ENCODE peak calls at places on chromosomes 2 and 18, in nine cellular contexts. E, T, G, C, Z, N, X, A and Q are unnamed samples. For H3K36me3, the result is how much of the 10 kb centered on the place peaks cover.

GRCh38 chr2:30776831-30777652 is 30.2 kb downstream of the CAPN13 start:
- DNase-seq in E (peak), T (no peak), G (no peak), C (no peak), Z (no peak), N (no peak), X (peak), A (no peak), Q (no peak)

GRCh38 chr2:47785986-47786385 is 3.0 kb downstream of the MSH6 start:
- DNase-seq in E (no peak), T (no peak), G (no peak), C (no peak), Z (no peak), N (no peak), X (no peak), A (no peak), Q (no peak)

GRCh38 chr18:10201655-10202054 is 252.8 kb upstream of the APCDD1 start:
- DNase-seq in E (no peak), T (no peak), G (no peak), C (no peak), Z (no peak), N (no peak), X (no peak), A (no peak), Q (no peak)

GRCh38 chr2:36389081-36389480 is 33.5 kb downstream of the CRIM1 start:
- DNase-seq in E (no peak), T (no peak), G (peak), C (no peak), Z (no peak), N (no peak), X (no peak), A (no peak), Q (no peak)

GRCh38 chr2:227534714-227535113 is 62.8 kb downstream of the AGFG1 start:
- DNase-seq in E (no peak), T (peak), G (no peak), C (no peak), Z (no peak), N (no peak), X (no peak), A (no peak), Q (no peak)

GRCh38 chr2:191478754-191479679 is 198.9 kb upstream of the NABP1 start:
- DNase-seq in E (peak), T (no peak), G (peak), C (peak), Z (no peak), N (peak), X (peak), A (peak), Q (no peak)

GRCh38 chr2:237201461-237202287 is 116.0 kb downstream of the COPS8 start:
- DNase-seq in E (no peak), T (peak), G (peak), C (no peak), Z (no peak), N (peak), X (no peak), A (peak), Q (no peak)

GRCh38 chr2:9699139-9699823 is 68.5 kb upstream of the YWHAQ start:
- DNase-seq in E (no peak), T (no peak), G (peak), C (no peak), Z (no peak), N (no peak), X (no peak), A (no peak), Q (peak)

GRCh38 chr2:218396688-218397501 is 2.8 kb upstream of the CTDSP1 start:
- DNase-seq in E (peak), T (peak), G (peak), C (peak), Z (no peak), N (no peak), X (peak), A (peak), Q (peak)

GRCh38 chr18:58316400-58316942 is 272.4 kb downstream of the NEDD4L start:
- DNase-seq in E (no peak), T (no peak), G (no peak), C (no peak), Z (no peak), N (no peak), X (no peak), A (no peak), Q (no peak)

GRCh38 chr2:56077352-56077915 is 106.4 kb upstream of the CCDC85A start:
- DNase-seq in E (no peak), T (no peak), G (no peak), C (peak), Z (no peak), N (no peak), X (no peak), A (no peak), Q (peak)

DNA sequence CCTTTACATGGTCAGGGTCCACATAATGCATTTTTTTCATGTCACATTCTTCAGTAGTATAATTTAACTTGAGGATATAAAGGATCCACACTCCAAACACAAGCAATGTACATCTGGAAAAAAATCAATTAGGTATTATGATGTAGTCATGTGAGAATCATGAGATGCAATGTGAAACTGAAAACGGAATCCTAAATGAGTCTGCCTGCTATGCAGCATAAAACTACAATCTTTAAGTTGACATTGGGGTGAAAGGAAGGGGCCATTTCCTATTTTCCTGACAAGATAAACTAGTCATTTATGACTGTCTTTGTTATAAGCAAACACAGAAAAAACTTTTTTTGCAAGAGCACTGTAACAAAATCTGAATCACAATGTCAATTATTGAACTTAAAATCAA is 27.6 kb downstream of the ST3GAL5 start:
- DNase-seq in E (no peak), T (peak), G (no peak), C (no peak), Z (no peak), N (no peak), X (no peak), A (no peak), Q (no peak)
- H3K36me3 ChIP-seq in E (under half), T (under half), G (under half), C (under half), Z (under half), N (under half), X (under half), A (under half), Q (under half)

DNA sequence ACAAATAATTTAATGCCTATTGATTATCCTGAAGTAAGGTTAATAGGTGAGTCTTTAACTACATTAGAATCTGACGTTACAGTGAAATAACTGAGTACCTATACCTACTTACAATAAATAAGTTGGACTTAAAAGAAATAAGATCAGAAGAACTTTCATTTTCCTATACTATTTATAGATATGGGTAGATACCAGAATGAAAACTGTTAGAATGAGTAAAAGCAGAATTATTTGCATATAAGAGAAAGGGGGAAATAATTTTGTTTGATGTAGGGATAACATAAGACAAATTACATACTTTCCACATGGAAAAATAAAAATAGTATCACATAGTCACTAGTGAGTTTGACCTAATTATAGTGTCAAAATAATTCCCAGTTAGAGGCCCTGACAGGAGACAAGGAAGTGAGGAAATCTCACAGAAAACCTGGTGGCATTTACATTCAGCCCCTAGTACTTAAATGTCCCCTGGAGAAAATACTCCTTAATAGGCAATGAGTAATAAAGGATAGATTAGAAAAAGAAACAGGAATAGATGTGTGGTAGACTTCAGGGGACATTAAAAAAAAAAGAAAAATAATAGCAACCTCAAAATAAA is 28.6 kb downstream of the KCMF1 start:
- DNase-seq in E (no peak), T (peak), G (no peak), C (no peak), Z (no peak), N (no peak), X (no peak), A (no peak), Q (no peak)
- H3K4me3 ChIP-seq in E (no peak), T (no peak), G (no peak), C (no peak), Z (no peak), N (no peak), X (no peak), A (no peak), Q (no peak)

DNA sequence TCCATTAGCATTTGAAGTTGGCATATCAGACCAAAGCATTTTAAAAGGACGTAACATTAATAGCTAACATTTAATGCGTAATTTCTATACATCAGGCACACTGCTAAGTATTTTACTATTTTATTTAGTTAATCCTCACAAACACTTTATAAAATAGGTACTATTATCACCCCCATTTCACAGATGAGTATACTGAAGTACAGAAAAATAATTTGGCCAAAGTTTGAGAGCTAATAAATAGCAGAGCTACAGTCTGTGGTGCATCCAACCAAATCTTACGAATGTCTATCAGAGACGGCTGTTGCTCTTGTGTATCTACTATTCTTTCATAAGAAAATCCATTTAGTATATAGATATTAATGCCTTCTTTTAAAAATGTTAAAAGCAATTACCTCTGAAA is 11.9 kb downstream of the TYW5 start:
- DNase-seq in E (no peak), T (no peak), G (no peak), C (no peak), Z (no peak), N (no peak), X (no peak), A (no peak), Q (no peak)
- H3K36me3 ChIP-seq in E (under half), T (under half), G (under half), C (under half), Z (half or more), N (under half), X (under half), A (under half), Q (under half)

GRCh38 chr2:171146071-171146470 is 14.6 kb downstream of the TLK1 start:
- DNase-seq in E (no peak), T (no peak), G (no peak), C (no peak), Z (no peak), N (no peak), X (no peak), A (no peak), Q (no peak)
- H3K4me3 ChIP-seq in E (no peak), T (no peak), G (no peak), C (no peak), Z (no peak), N (no peak), X (no peak), A (no peak), Q (no peak)